ENCODE peak calls at places on chromosomes 3 and 15, in five cellular contexts. One of them, this sample, is unnamed.

GRCh38 chr3:2078821-2079220 is 19.8 kb upstream of the CNTN4 start:
- DNase-seq in NCI-H226: no peak
- DNase-seq in NCI-H2081: no peak
- DNase-seq in GM04504: no peak
- DNase-seq in naive thymus-derived CD4-positive, alpha-beta T cell: no peak
- DNase-seq in this sample: no peak

GRCh38 chr3:16937421-16937820 is 52.7 kb downstream of the PLCL2 start:
- DNase-seq in NCI-H226: no peak
- DNase-seq in NCI-H2081: peak; percentile 34
- DNase-seq in GM04504: no peak
- DNase-seq in naive thymus-derived CD4-positive, alpha-beta T cell: no peak
- DNase-seq in this sample: no peak

GRCh38 chr3:138199847-138200246 is 12.7 kb downstream of the ARMC8 start:
- DNase-seq in NCI-H226: no peak
- DNase-seq in NCI-H2081: no peak
- DNase-seq in GM04504: no peak
- DNase-seq in naive thymus-derived CD4-positive, alpha-beta T cell: no peak
- DNase-seq in this sample: no peak

GRCh38 chr15:99703603-99704443 is 29.4 kb downstream of the LYSMD4 start:
- DNase-seq in NCI-H226: peak; percentile 82
- DNase-seq in NCI-H2081: peak; percentile 17
- DNase-seq in GM04504: peak; percentile 76
- DNase-seq in naive thymus-derived CD4-positive, alpha-beta T cell: peak; percentile 34
- DNase-seq in this sample: peak; percentile 73

GRCh38 chr15:97966924-97967620 is 6.6 kb downstream of the ARRDC4 start:
- DNase-seq in NCI-H226: no peak
- DNase-seq in NCI-H2081: no peak
- DNase-seq in GM04504: peak; percentile 44
- DNase-seq in naive thymus-derived CD4-positive, alpha-beta T cell: no peak
- DNase-seq in this sample: peak; percentile 11

GRCh38 chr3:70916375-70917055 is 604.1 kb upstream of the MDFIC2 start:
- DNase-seq in NCI-H226: no peak
- DNase-seq in NCI-H2081: peak; percentile 9
- DNase-seq in GM04504: no peak
- DNase-seq in naive thymus-derived CD4-positive, alpha-beta T cell: no peak
- DNase-seq in this sample: no peak

GRCh38 chr15:73948982-73949381 is 22.7 kb downstream of the LOXL1 start:
- DNase-seq in NCI-H226: no peak
- DNase-seq in NCI-H2081: no peak
- DNase-seq in GM04504: no peak
- DNase-seq in naive thymus-derived CD4-positive, alpha-beta T cell: no peak
- DNase-seq in this sample: no peak

GRCh38 chr3:126264952-126265351 is 84.6 kb upstream of the ALDH1L1 start:
- DNase-seq in NCI-H226: no peak
- DNase-seq in NCI-H2081: no peak
- DNase-seq in GM04504: no peak
- DNase-seq in naive thymus-derived CD4-positive, alpha-beta T cell: no peak
- DNase-seq in this sample: no peak

GRCh38 chr15:78878356-78878755 is 5.7 kb downstream of the MORF4L1 start:
- DNase-seq in NCI-H226: no peak
- DNase-seq in NCI-H2081: no peak
- DNase-seq in GM04504: no peak
- DNase-seq in naive thymus-derived CD4-positive, alpha-beta T cell: no peak
- DNase-seq in this sample: no peak

GRCh38 chr3:53628546-53629395 is 134.4 kb downstream of the CACNA1D start:
- DNase-seq in NCI-H226: no peak
- DNase-seq in NCI-H2081: no peak
- DNase-seq in GM04504: no peak
- DNase-seq in naive thymus-derived CD4-positive, alpha-beta T cell: no peak
- DNase-seq in this sample: no peak

GRCh38 chr3:129051776-129052400 is 8.7 kb upstream of the GP9 start:
- DNase-seq in NCI-H226: no peak
- DNase-seq in NCI-H2081: no peak
- DNase-seq in GM04504: no peak
- DNase-seq in naive thymus-derived CD4-positive, alpha-beta T cell: no peak
- DNase-seq in this sample: no peak

GRCh38 chr3:177196473-177197040 is 725 bp downstream of the TBL1XR1 start:
- DNase-seq in NCI-H226: no peak
- DNase-seq in NCI-H2081: peak; percentile 69
- DNase-seq in GM04504: no peak
- DNase-seq in naive thymus-derived CD4-positive, alpha-beta T cell: peak; percentile 67
- DNase-seq in this sample: peak; percentile 61

GRCh38 chr15:35690698-35691116 is 144.7 kb upstream of the DPH6 start:
- DNase-seq in NCI-H226: peak; percentile 90
- DNase-seq in NCI-H2081: no peak
- DNase-seq in GM04504: no peak
- DNase-seq in naive thymus-derived CD4-positive, alpha-beta T cell: no peak
- DNase-seq in this sample: peak; percentile 44

GRCh38 chr15:77037475-77038209 is 33.3 kb downstream of the TSPAN3 start:
- DNase-seq in NCI-H226: no peak
- DNase-seq in NCI-H2081: no peak
- DNase-seq in GM04504: no peak
- DNase-seq in naive thymus-derived CD4-positive, alpha-beta T cell: no peak
- DNase-seq in this sample: no peak

GRCh38 chr3:126317029-126317996 is 39.9 kb downstream of the KLF15 start:
- DNase-seq in NCI-H226: no peak
- DNase-seq in NCI-H2081: no peak
- DNase-seq in GM04504: no peak
- DNase-seq in naive thymus-derived CD4-positive, alpha-beta T cell: no peak
- DNase-seq in this sample: no peak

GRCh38 chr3:110895054-110895453 is 176.6 kb upstream of the NECTIN3 start:
- DNase-seq in NCI-H226: no peak
- DNase-seq in NCI-H2081: no peak
- DNase-seq in GM04504: no peak
- DNase-seq in naive thymus-derived CD4-positive, alpha-beta T cell: no peak
- DNase-seq in this sample: no peak

GRCh38 chr3:196207833-196208607 is 3.2 kb downstream of the ZDHHC19 start:
- DNase-seq in NCI-H226: no peak
- DNase-seq in NCI-H2081: no peak
- DNase-seq in GM04504: no peak
- DNase-seq in naive thymus-derived CD4-positive, alpha-beta T cell: peak; percentile 54
- DNase-seq in this sample: peak; percentile 47

GRCh38 chr3:104102386-104102785 is 1264.3 kb upstream of the ALCAM start:
- DNase-seq in NCI-H226: peak; percentile 35
- DNase-seq in NCI-H2081: peak; percentile 83
- DNase-seq in GM04504: peak; percentile 38
- DNase-seq in naive thymus-derived CD4-positive, alpha-beta T cell: no peak
- DNase-seq in this sample: peak; percentile 58

GRCh38 chr3:141392416-141392815 is 24.1 kb downstream of the ZBTB38 start:
- DNase-seq in NCI-H226: no peak
- DNase-seq in NCI-H2081: no peak
- DNase-seq in GM04504: no peak
- DNase-seq in naive thymus-derived CD4-positive, alpha-beta T cell: no peak
- DNase-seq in this sample: no peak

GRCh38 chr3:43477600-43477999 is 144.2 kb downstream of the ANO10 start:
- DNase-seq in NCI-H226: no peak
- DNase-seq in NCI-H2081: no peak
- DNase-seq in GM04504: no peak
- DNase-seq in naive thymus-derived CD4-positive, alpha-beta T cell: peak; percentile 81
- DNase-seq in this sample: no peak

GRCh38 chr15:25886498-25887140 is 23.5 kb upstream of the ATP10A start:
- DNase-seq in NCI-H226: no peak
- DNase-seq in NCI-H2081: no peak
- DNase-seq in GM04504: no peak
- DNase-seq in naive thymus-derived CD4-positive, alpha-beta T cell: no peak
- DNase-seq in this sample: no peak